ENCODE peak calls at places on chromosome 3, in nine cellular contexts. X is CD4-positive, CD25-positive, alpha-beta regulatory T cell; F is K562; S is psoas muscle; U is foreskin fibroblast; M is SK-N-SH; N is brain microvascular endothelial cell; O is fibroblast of mammary gland; W is skeletal muscle cell. D is an unnamed sample.

GRCh38 chr3:147113293-147114045 is 292.9 kb downstream of the ZIC4 start:
- DNase-seq in O (peak), F (no peak), W (peak), S (no peak), X (no peak), U (peak), M (no peak), N (peak), D (no peak)

GRCh38 chr3:97871788-97872187 is 50.0 kb downstream of the CRYBG3 start:
- DNase-seq in F (no peak), M (no peak), S (no peak), N (no peak), O (peak), U (peak), W (peak), X (no peak), D (no peak)

GRCh38 chr3:144963810-144964209 is 992.2 kb downstream of the DIPK2A start:
- DNase-seq in W (no peak), S (no peak), M (no peak), F (no peak), N (no peak), U (peak), O (peak), X (no peak), D (no peak)

GRCh38 chr3:127064391-127065137 is 81.6 kb downstream of the PLXNA1 start:
- DNase-seq in X (no peak), U (peak), S (peak), O (peak), N (peak), F (no peak), M (no peak), W (no peak), D (no peak)

GRCh38 chr3:100068758-100069345 is 45.4 kb downstream of the FILIP1L start:
- DNase-seq in O (peak), N (peak), W (peak), F (peak), U (peak), X (peak), S (peak), M (peak), D (no peak)

GRCh38 chr3:62571916-62572315 is 198.6 kb upstream of the FEZF2 start:
- DNase-seq in F (no peak), S (no peak), U (no peak), N (no peak), O (peak), X (no peak), M (no peak), W (no peak), D (no peak)

GRCh38 chr3:16885948-16886683 is 1.4 kb downstream of the PLCL2 start:
- DNase-seq in X (peak), S (no peak), O (peak), W (no peak), N (no peak), F (no peak), M (no peak), U (peak), D (no peak)

GRCh38 chr3:36501568-36502075 is 121.3 kb downstream of the STAC start:
- DNase-seq in W (no peak), X (no peak), F (no peak), U (no peak), S (no peak), M (no peak), N (no peak), O (no peak), D (no peak)

GRCh38 chr3:46926039-46926438 is 48.5 kb downstream of the PTH1R start:
- DNase-seq in W (peak), U (peak), S (peak), X (no peak), N (peak), M (no peak), O (peak), F (peak), D (no peak)

GRCh38 chr3:152836269-152836668 is 1.3 kb downstream of the P2RY1 start:
- DNase-seq in W (no peak), U (no peak), X (no peak), F (no peak), M (no peak), N (no peak), O (no peak), S (no peak), D (no peak)
- H3K4me3 ChIP-seq in W (no peak), U (no peak), X (no peak), F (peak), M (no peak), N (peak), O (no peak), S (peak), D (no peak)

DNA sequence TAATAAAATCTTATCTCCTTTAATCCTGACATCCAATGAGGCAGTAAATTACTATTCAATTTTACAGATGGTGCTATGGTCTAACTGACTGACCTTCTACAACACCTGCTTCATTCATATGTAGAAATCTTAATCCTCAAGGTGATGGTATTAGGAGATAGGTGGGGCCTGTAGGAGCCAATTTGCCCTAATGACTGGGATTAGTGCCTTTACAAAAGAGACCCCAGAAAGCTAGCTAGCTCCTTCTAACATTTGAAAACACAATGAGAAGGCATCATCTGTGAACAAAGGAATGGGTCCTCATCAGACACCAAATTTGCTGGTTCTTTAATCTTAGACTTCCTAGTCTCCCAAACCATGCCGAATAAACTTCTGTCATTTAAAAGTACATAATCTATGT is 137.4 kb upstream of the UBP1 start:
- DNase-seq in M (no peak), S (no peak), W (no peak), N (no peak), F (no peak), X (no peak), U (no peak), O (no peak), D (no peak)
- H3K4me3 ChIP-seq in M (no peak), S (no peak), W (no peak), N (no peak), F (no peak), X (no peak), U (no peak), O (no peak), D (no peak)

DNA sequence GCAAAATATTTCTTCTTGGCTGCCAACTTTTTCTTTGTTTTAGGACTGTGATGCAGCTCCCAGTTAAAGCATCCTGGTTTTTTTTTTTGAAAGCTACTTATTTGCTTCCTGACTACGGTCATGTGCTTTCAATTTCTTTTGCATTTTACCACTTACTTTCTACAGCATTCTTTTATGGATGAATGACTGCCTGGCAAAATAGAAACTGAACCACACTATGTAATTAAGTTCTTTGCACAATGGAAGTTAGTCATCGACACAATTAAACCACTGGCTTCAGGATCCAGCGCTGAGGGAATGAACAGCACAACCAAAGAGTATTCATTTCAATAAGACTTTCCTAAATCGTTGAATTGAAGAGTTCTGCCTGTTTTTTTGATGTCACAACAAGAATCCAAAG is 82.2 kb upstream of the EPHA3 start:
- DNase-seq in W (no peak), N (no peak), U (peak), X (no peak), S (no peak), M (no peak), F (no peak), O (peak), D (peak)
- H3K4me3 ChIP-seq in W (no peak), N (no peak), U (peak), X (no peak), S (no peak), M (no peak), F (no peak), O (no peak), D (no peak)

DNA sequence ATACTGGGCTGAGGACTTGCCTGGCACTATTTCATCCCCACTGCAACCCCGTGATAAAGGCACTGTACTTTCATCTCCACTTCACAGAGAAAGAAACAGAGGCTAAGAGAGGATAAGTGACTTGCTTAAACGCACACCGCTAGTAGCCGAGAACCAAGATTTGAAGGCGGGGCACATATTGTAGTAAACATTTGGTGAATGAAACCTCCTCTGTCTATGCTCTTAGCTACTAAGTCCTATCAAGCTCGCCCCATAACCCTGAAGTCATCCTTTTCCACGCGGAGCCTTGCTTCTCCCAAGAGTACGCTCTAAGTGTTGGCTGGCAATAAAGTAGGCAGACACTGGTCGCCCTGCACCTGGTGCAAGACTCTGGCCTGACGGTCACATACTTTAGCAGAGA is 1.1 kb downstream of the POMGNT2 start:
- DNase-seq in F (no peak), N (no peak), U (peak), M (no peak), X (no peak), S (no peak), O (no peak), W (no peak), D (no peak)
- H3K4me3 ChIP-seq in F (peak), N (peak), U (peak), M (peak), X (peak), S (peak), O (peak), W (peak), D (peak)

DNA sequence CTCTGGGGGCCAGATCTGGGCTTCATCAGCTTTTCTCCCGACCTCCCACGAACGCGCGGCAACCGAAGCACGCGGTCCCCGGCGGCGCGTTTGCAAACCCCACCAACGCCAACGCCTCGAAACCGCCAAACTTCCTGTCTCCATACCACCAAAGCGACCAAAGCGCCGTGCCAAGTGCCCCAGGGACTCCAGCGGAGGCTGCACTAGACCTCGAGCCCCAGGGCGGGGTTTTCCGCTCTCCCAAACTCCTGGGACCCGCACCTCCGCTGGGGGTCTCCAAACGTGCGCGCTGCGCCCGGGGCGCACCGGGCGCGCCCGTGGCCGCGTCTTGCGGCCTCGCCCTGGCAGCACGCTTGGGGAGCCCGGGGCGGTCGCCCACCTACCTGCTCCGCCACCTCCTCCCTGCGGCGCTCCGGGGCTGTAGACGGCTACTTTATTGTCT is 156.0 kb upstream of the FRMD4B start:
- DNase-seq in N (no peak), X (no peak), O (no peak), M (peak), U (no peak), W (no peak), S (no peak), F (no peak), D (no peak)
- H3K4me3 ChIP-seq in N (peak), X (no peak), O (peak), M (peak), U (no peak), W (peak), S (peak), F (no peak), D (peak)

D was measured in epithelial cell of proximal tubule.